ENCODE peak calls at places on chromosome 19, in four cellular contexts. P, R, U and X are unnamed samples.

GRCh38 chr19:38653028-38653571 is 5.7 kb downstream of the ACTN4 start:
- DNase-seq in P (no peak), R (no peak), U (peak), X (no peak)

GRCh38 chr19:18649371-18650047 is 12.7 kb downstream of the KLHL26 start:
- DNase-seq in P (no peak), R (no peak), U (no peak), X (no peak)

GRCh38 chr19:55679343-55680257 is 4.6 kb downstream of the EPN1 start:
- DNase-seq in P (no peak), R (no peak), U (no peak), X (no peak)

GRCh38 chr19:38004505-38005223 is 97.7 kb downstream of the SIPA1L3 start:
- DNase-seq in P (peak), R (peak), U (peak), X (peak)

GRCh38 chr19:36528194-36528920 is at the start of gene ZNF260:
- DNase-seq in P (peak), R (peak), U (peak), X (peak)

GRCh38 chr19:19461671-19462622 is 53.4 kb downstream of the TSSK6 start:
- DNase-seq in P (no peak), R (peak), U (peak), X (no peak)

GRCh38 chr19:44435441-44435840 is 12.8 kb downstream of the ZNF229 start:
- DNase-seq in P (no peak), R (no peak), U (no peak), X (no peak)

GRCh38 chr19:18424122-18424889 is 5.1 kb downstream of the SSBP4 start:
- DNase-seq in P (no peak), R (no peak), U (no peak), X (no peak)

GRCh38 chr19:3618144-3618810 is 8.3 kb downstream of the CACTIN start:
- DNase-seq in P (peak), R (peak), U (no peak), X (peak)

GRCh38 chr19:5166262-5166661 is 174.3 kb downstream of the PTPRS start:
- DNase-seq in P (no peak), R (no peak), U (peak), X (no peak)

GRCh38 chr19:11505504-11506100 is at the start of gene ZNF653:
- DNase-seq in P (peak), R (peak), U (peak), X (peak)

GRCh38 chr19:36051236-36051635 is 2.8 kb downstream of the THAP8 start:
- DNase-seq in P (no peak), R (peak), U (peak), X (no peak)

GRCh38 chr19:17721821-17722220 is 2.5 kb downstream of the MAP1S start:
- DNase-seq in P (no peak), R (peak), U (no peak), X (no peak)

GRCh38 chr19:35513231-35513974 is at the start of gene DMKN:
- DNase-seq in P (no peak), R (peak), U (peak), X (no peak)

GRCh38 chr19:2127758-2128157 is 23.6 kb downstream of the AP3D1 start:
- DNase-seq in P (no peak), R (no peak), U (no peak), X (no peak)

GRCh38 chr19:38736413-38737280 is 7.6 kb downstream of the CAPN12 start:
- DNase-seq in P (peak), R (peak), U (no peak), X (peak)

GRCh38 chr19:6260912-6261636 is 18.7 kb downstream of the MLLT1 start:
- DNase-seq in P (no peak), R (peak), U (peak), X (peak)

GRCh38 chr19:36182612-36183454 is 30.6 kb upstream of the COX7A1 start:
- DNase-seq in P (no peak), R (no peak), U (no peak), X (no peak)

GRCh38 chr19:38506723-38507550 is 73.4 kb downstream of the RYR1 start:
- DNase-seq in P (peak), R (peak), U (peak), X (peak)

GRCh38 chr19:18377026-18377425 is 8.9 kb upstream of the GDF15 start:
- DNase-seq in P (no peak), R (no peak), U (no peak), X (no peak)

GRCh38 chr19:4494691-4495064 is 22.6 kb downstream of the HDGFL2 start:
- DNase-seq in P (no peak), R (no peak), U (no peak), X (no peak)

GRCh38 chr19:15195987-15196682 is 4.7 kb downstream of the NOTCH3 start:
- DNase-seq in P (no peak), R (peak), U (no peak), X (peak)

GRCh38 chr19:35596366-35596999 is 10.5 kb downstream of the PMIS2 start:
- DNase-seq in P (peak), R (peak), U (peak), X (peak)

GRCh38 chr19:3743486-3743885 is 18.0 kb downstream of the APBA3 start:
- DNase-seq in P (no peak), R (peak), U (no peak), X (peak)

GRCh38 chr19:17070421-17070820 is 4.8 kb downstream of the HAUS8 start:
- DNase-seq in P (no peak), R (no peak), U (no peak), X (no peak)

GRCh38 chr19:3977242-3978143 is 6.6 kb upstream of the DAPK3 start:
- DNase-seq in P (no peak), R (peak), U (no peak), X (no peak)

GRCh38 chr19:5823579-5824281 is 15.8 kb downstream of the FUT6 start:
- DNase-seq in P (no peak), R (peak), U (no peak), X (peak)

GRCh38 chr19:17648097-17648660 is 40.0 kb downstream of the UNC13A start:
- DNase-seq in P (no peak), R (peak), U (no peak), X (peak)

GRCh38 chr19:12891553-12892021 is 627 bp downstream of the GCDH start:
- DNase-seq in P (no peak), R (peak), U (peak), X (no peak)

GRCh38 chr19:44776402-44777096 is 1.1 kb upstream of the CBLC start:
- DNase-seq in P (no peak), R (no peak), U (no peak), X (no peak)

GRCh38 chr19:39913682-39914333 is 20.6 kb downstream of the FCGBP start:
- DNase-seq in P (no peak), R (no peak), U (no peak), X (no peak)

GRCh38 chr19:45391346-45391745 is 13.5 kb downstream of the PPP1R13L start:
- DNase-seq in P (no peak), R (peak), U (peak), X (peak)

GRCh38 chr19:18021121-18021755 is 13.3 kb downstream of the ARRDC2 start:
- DNase-seq in P (no peak), R (peak), U (no peak), X (no peak)

GRCh38 chr19:22625266-22626035 is 8.7 kb upstream of the ZNF492 start:
- DNase-seq in P (no peak), R (no peak), U (no peak), X (no peak)

GRCh38 chr19:42352216-42352892 is 26.9 kb downstream of the MEGF8 start:
- DNase-seq in P (no peak), R (no peak), U (no peak), X (no peak)

GRCh38 chr19:29667941-29668340 is 2.7 kb downstream of the PLEKHF1 start:
- DNase-seq in P (no peak), R (no peak), U (no peak), X (no peak)

GRCh38 chr19:6769006-6769637 is 1.9 kb upstream of the SH2D3A start:
- DNase-seq in P (no peak), R (peak), U (no peak), X (peak)

DNA sequence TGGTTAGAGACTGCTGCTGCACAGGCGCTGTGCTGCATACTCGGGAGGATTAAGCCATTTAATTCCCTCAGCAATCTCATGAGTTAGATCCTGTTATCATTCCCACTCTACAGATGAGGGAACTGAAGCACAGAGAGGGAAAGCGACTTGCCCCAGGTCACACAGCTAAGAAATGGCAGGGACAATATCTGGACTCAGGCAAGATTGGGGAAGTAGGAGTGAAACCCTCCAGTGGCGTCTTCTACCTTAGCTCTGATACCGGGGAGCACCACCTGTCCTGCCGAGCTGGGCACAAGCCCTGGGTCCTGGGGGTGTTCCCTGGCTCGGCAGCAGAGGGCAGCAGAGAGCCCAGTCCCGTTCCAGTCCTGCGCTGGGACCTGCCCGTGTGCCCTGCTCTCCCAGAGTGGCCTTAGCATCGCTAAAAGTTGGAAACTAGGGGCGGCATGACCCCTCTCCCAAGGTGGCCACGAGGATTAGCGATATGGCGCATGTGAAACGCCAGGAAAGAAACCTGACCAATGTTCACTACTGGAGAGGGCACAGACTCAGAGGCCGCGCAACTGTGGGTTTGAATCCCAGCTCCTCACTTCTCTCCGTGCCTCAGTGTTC is 20.5 kb downstream of the CYTH2 start:
- DNase-seq in P (no peak), R (peak), U (peak), X (peak)
- TF ChIP-seq FOXK2 in P (no peak), R (no peak), U (no peak), X (no peak)

GRCh38 chr19:57888494-57889231 is at the start of gene ZNF814:
- DNase-seq in P (peak), R (peak), U (no peak), X (no peak)
- TF ChIP-seq BHLHE40 in P (peak), R (peak), U (no peak), X (no peak)

GRCh38 chr19:33508431-33508830 is 13.2 kb downstream of the PEPD start:
- DNase-seq in P (no peak), R (no peak), U (no peak), X (no peak)
- TF ChIP-seq TARDBP in P (no peak), R (no peak), U (no peak), X (no peak)

GRCh38 chr19:1010586-1011510 is 10.1 kb downstream of the TMEM259 start:
- DNase-seq in P (no peak), R (no peak), U (no peak), X (no peak)

GRCh38 chr19:1011831-1012333 is 9.0 kb downstream of the TMEM259 start:
- DNase-seq in P (no peak), R (no peak), U (no peak), X (no peak)

GRCh38 chr19:1008268-1009042 is 8.2 kb downstream of the GRIN3B start:
- DNase-seq in P (no peak), R (no peak), U (no peak), X (no peak)

GRCh38 chr19:1009043-1009975 is 9.1 kb downstream of the GRIN3B start:
- DNase-seq in P (no peak), R (no peak), U (no peak), X (no peak)

DNA sequence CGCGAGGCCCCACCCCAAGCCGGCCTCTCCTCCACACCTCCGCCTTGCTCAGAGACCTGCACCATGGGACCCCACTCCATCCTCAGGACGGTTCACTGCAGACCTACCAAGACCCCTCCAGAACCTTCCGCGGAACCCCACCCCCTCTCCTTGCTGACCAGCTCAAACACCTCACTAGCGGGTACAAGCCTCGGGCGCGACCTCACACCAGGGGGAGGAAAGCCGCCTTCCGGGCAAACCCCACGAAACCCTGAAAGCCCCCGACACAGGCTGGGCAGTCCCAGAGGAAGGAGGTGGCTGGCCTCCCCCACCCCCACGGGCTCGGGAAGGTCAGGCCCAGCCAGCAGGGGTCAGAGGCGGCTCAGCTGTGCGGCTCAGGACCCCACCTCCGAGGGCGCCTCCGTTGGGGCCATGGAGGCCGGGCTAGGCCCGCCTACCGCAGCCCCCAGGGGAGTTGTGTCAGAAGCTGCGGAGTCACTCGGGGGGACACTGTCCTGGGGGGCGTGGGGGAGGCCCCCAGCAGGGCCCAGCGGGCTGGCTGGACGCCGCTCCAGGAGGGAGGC is 9.8 kb downstream of the GRIN3B start:
- DNase-seq in P (no peak), R (no peak), U (no peak), X (no peak)
- TF ChIP-seq FOXK2 in P (no peak), R (no peak), U (no peak), X (no peak)

GRCh38 chr19:47650695-47651094 is 41.8 kb downstream of the BICRA start:
- DNase-seq in P (no peak), R (no peak), U (no peak), X (no peak)
- TF ChIP-seq BHLHE40 in P (no peak), R (no peak), U (no peak), X (no peak)